ENCODE peak calls at places on chromosomes 1 and 21, in nine cellular contexts. R, U, K, C, B, P, Y, N and S are unnamed samples.

GRCh38 chr1:81158592-81158991 is 642.1 kb upstream of the ADGRL2 start:
- DNase-seq in K (no peak), R (no peak), Y (peak), U (peak), B (no peak), P (no peak), C (no peak), N (no peak), S (no peak)

GRCh38 chr1:92953491-92953890 is 7.8 kb downstream of the DIPK1A start:
- DNase-seq in C (no peak), K (no peak), U (no peak), R (no peak), P (no peak), Y (no peak), B (no peak), N (no peak), S (no peak)

GRCh38 chr1:58477390-58477789 is 69.1 kb downstream of the OMA1 start:
- DNase-seq in U (no peak), P (no peak), C (no peak), B (no peak), K (no peak), Y (no peak), R (no peak), N (no peak), S (no peak)

GRCh38 chr1:107359472-107360241 is 218.8 kb downstream of the NTNG1 start:
- DNase-seq in U (no peak), C (no peak), P (no peak), R (no peak), K (no peak), Y (no peak), N (no peak), B (no peak), S (no peak)

GRCh38 chr1:2030076-2030870 is 11.1 kb downstream of the GABRD start:
- DNase-seq in B (no peak), Y (no peak), C (no peak), P (no peak), U (no peak), K (no peak), N (no peak), R (no peak), S (no peak)

GRCh38 chr1:161274874-161275273 is 16.3 kb downstream of the PCP4L1 start:
- DNase-seq in N (no peak), Y (no peak), B (no peak), K (no peak), U (no peak), R (no peak), P (no peak), C (no peak), S (no peak)

GRCh38 chr1:182101415-182102041 is 40.0 kb upstream of the ZNF648 start:
- DNase-seq in C (no peak), B (no peak), K (no peak), Y (no peak), R (peak), P (peak), U (no peak), N (no peak), S (no peak)

GRCh38 chr1:66563094-66563800 is 29.3 kb downstream of the SGIP1 start:
- DNase-seq in K (no peak), Y (peak), R (no peak), C (no peak), U (peak), P (peak), B (peak), N (no peak), S (no peak)

GRCh38 chr1:169527461-169528213 is 41.9 kb upstream of the SLC19A2 start:
- DNase-seq in U (no peak), P (no peak), C (no peak), Y (peak), N (no peak), B (no peak), R (no peak), K (no peak), S (no peak)

GRCh38 chr1:213779228-213779627 is 208.5 kb upstream of the PROX1 start:
- DNase-seq in B (no peak), U (no peak), Y (no peak), N (no peak), K (no peak), R (no peak), C (no peak), P (no peak), S (no peak)

GRCh38 chr1:222880586-222880985 is 65.7 kb downstream of the DISP1 start:
- DNase-seq in U (no peak), N (no peak), R (no peak), B (no peak), Y (no peak), K (no peak), C (no peak), P (no peak), S (no peak)

GRCh38 chr1:113031060-113031933 is 41.7 kb upstream of the LRIG2 start:
- DNase-seq in R (no peak), P (no peak), N (no peak), Y (no peak), C (no peak), K (no peak), U (no peak), B (no peak), S (no peak)

GRCh38 chr1:234727018-234727757 is 117.2 kb upstream of the IRF2BP2 start:
- DNase-seq in P (no peak), U (no peak), N (no peak), C (no peak), Y (no peak), R (no peak), B (no peak), K (no peak), S (no peak)

GRCh38 chr1:20212685-20213331 is 26.5 kb upstream of the PLA2G2C start:
- DNase-seq in R (peak), U (peak), K (peak), C (no peak), N (no peak), P (peak), Y (peak), B (peak), S (peak)

GRCh38 chr1:164591858-164592257 is 32.9 kb downstream of the PBX1 start:
- DNase-seq in R (no peak), C (no peak), N (no peak), K (no peak), B (no peak), P (no peak), Y (no peak), U (no peak), S (no peak)

GRCh38 chr1:20712210-20712577 is 5.6 kb downstream of the KIF17 start:
- DNase-seq in U (no peak), Y (no peak), R (no peak), N (no peak), B (no peak), C (no peak), P (no peak), K (no peak), S (no peak)

GRCh38 chr1:33147997-33148314 is 33.9 kb downstream of the TRIM62 start:
- DNase-seq in P (no peak), B (no peak), Y (no peak), U (no peak), C (no peak), R (no peak), K (no peak), N (no peak), S (no peak)

GRCh38 chr1:26788515-26788785 is 700 bp downstream of the PIGV start:
- DNase-seq in P (no peak), B (no peak), N (no peak), C (no peak), R (no peak), U (no peak), Y (no peak), K (no peak), S (no peak)

GRCh38 chr21:46324390-46325072 is 575 bp downstream of the PCNT start:
- DNase-seq in Y (peak), K (peak), B (peak), P (peak), U (peak), R (peak), N (peak), C (peak), S (peak)

GRCh38 chr1:205811660-205812059 is 1.3 kb downstream of the SLC41A1 start:
- DNase-seq in B (no peak), P (no peak), R (peak), N (no peak), U (peak), Y (peak), C (no peak), K (peak), S (no peak)

GRCh38 chr1:150974580-150975478 is at the start of gene CERS2:
- DNase-seq in P (peak), Y (peak), N (peak), U (peak), C (peak), R (peak), B (peak), K (peak), S (peak)

GRCh38 chr21:46226920-46227599 is 1.5 kb downstream of the LSS start:
- DNase-seq in N (no peak), U (no peak), C (no peak), Y (no peak), P (no peak), R (peak), K (no peak), B (no peak), S (no peak)

GRCh38 chr1:225710804-225711203 is 57.9 kb upstream of the ENAH start:
- DNase-seq in P (no peak), N (no peak), B (peak), K (no peak), Y (no peak), R (no peak), C (no peak), U (no peak), S (no peak)

GRCh38 chr1:236502972-236503639 is 20.7 kb upstream of the LGALS8 start:
- DNase-seq in U (no peak), B (peak), P (peak), Y (peak), C (no peak), N (no peak), R (peak), K (peak), S (peak)

GRCh38 chr1:156640842-156641706 is 843 bp upstream of the BCAN start:
- DNase-seq in B (no peak), Y (no peak), U (no peak), K (no peak), N (no peak), R (no peak), C (no peak), P (no peak), S (no peak)

GRCh38 chr1:209249785-209250441 is 333.6 kb upstream of the CAMK1G start:
- DNase-seq in B (no peak), U (no peak), R (no peak), C (no peak), K (no peak), N (no peak), P (no peak), Y (no peak), S (no peak)

GRCh38 chr1:180580237-180580636 is 21.5 kb downstream of the OVAAL start:
- DNase-seq in K (no peak), P (no peak), R (no peak), C (no peak), U (no peak), N (no peak), B (no peak), Y (peak), S (peak)

GRCh38 chr1:27000817-27001460 is 7.4 kb downstream of the TRNP1 start:
- DNase-seq in B (no peak), K (no peak), Y (no peak), R (no peak), P (no peak), U (no peak), N (no peak), C (no peak), S (no peak)

GRCh38 chr21:35257413-35257812 is 208.3 kb upstream of the RUNX1 start:
- DNase-seq in R (peak), U (peak), Y (peak), K (peak), N (no peak), C (no peak), B (peak), P (peak), S (peak)

GRCh38 chr1:21939650-21940374 is 2.7 kb upstream of the HSPG2 start:
- DNase-seq in B (peak), P (peak), C (no peak), U (peak), K (peak), R (peak), Y (peak), N (peak), S (peak)

GRCh38 chr1:223712856-223713494 is 636 bp downstream of the CAPN2 start:
- DNase-seq in B (peak), C (no peak), R (no peak), U (peak), N (no peak), Y (no peak), P (peak), K (peak), S (no peak)

GRCh38 chr1:60989745-60990718 is 92.3 kb upstream of the NFIA start:
- DNase-seq in P (no peak), N (no peak), Y (peak), B (peak), C (no peak), R (no peak), U (peak), K (peak), S (no peak)

GRCh38 chr1:169546087-169546995 is 39.9 kb downstream of the F5 start:
- DNase-seq in Y (peak), C (no peak), K (peak), P (peak), B (peak), R (peak), N (no peak), U (peak), S (peak)

GRCh38 chr1:66648896-66649597 is 103.2 kb upstream of the DYNLT5 start:
- DNase-seq in P (peak), B (no peak), N (no peak), C (no peak), U (no peak), K (no peak), R (no peak), Y (no peak), S (no peak)

GRCh38 chr1:180152588-180152987 is 2.1 kb upstream of the QSOX1 start:
- DNase-seq in N (no peak), K (no peak), Y (no peak), C (no peak), U (no peak), P (no peak), R (no peak), B (no peak), S (no peak)

GRCh38 chr1:77683142-77683835 is 831 bp upstream of the ZZZ3 start:
- DNase-seq in B (peak), U (peak), N (peak), K (peak), Y (peak), P (peak), R (peak), C (peak), S (peak)

GRCh38 chr1:77680173-77680572 is 2.3 kb downstream of the ZZZ3 start:
- DNase-seq in B (no peak), N (no peak), K (no peak), P (no peak), Y (no peak), C (no peak), R (no peak), U (no peak), S (no peak)

GRCh38 chr1:77678628-77679610 is 3.5 kb downstream of the ZZZ3 start:
- DNase-seq in Y (no peak), R (no peak), P (no peak), N (no peak), U (no peak), K (no peak), B (no peak), C (no peak), S (no peak)

GRCh38 chr1:77683836-77684148 is 1.3 kb upstream of the ZZZ3 start:
- DNase-seq in R (no peak), N (no peak), P (no peak), U (no peak), B (no peak), C (no peak), Y (no peak), K (no peak), S (no peak)

DNA sequence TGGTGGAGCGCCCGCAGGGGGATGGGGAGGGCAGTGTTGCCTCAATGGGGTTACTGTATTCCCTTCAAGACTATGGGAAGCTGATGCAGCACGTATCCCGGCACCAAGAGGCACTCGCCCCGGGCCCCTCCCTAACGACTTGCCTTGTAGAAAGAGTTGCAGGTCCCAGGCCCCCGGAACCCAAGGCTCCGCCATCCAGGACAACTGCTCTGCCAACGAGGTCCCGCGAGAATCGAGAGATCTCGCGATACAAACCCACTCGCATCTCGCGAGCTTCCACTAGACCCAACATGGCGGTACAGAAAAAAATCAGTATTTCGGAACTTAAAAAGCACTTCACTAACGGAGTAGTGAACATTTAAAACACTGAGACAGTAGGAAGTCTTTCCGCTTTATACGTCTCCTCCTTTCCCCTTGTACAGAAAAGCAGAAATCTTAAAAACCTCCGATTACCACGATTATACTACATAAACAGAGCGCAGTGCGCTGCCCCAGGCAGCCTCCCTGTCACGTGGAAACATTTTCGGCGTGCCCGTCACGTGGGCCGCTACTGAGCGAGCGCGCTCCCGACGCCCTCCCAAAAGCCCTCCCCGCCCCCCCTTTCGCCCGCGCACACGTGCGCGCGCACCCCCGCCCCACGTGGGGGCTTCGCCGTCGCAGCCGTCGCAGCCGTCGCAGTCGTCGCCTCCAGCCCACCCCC is at the start of gene ZZZ3:
- DNase-seq in P (peak), B (peak), R (peak), Y (peak), K (peak), N (peak), C (peak), U (peak), S (peak)
- TF ChIP-seq POLR2A in P (peak), B (peak), R (peak), Y (peak), K (no peak), N (no peak), C (no peak), U (peak), S (peak)

GRCh38 chr1:10794724-10795304 is 1.6 kb downstream of the CASZ1 start:
- DNase-seq in P (no peak), C (no peak), Y (no peak), N (no peak), U (no peak), B (no peak), K (no peak), R (no peak), S (no peak)
- TF ChIP-seq POLR2A in P (no peak), C (no peak), Y (no peak), N (no peak), U (no peak), B (no peak), K (no peak), R (no peak), S (no peak)

GRCh38 chr1:42173155-42173933 is 8.8 kb upstream of the GUCA2A start:
- DNase-seq in R (peak), Y (peak), B (peak), C (no peak), U (no peak), K (peak), N (no peak), P (peak), S (no peak)
- TF ChIP-seq POLR2A in R (no peak), Y (no peak), B (no peak), C (no peak), U (no peak), K (no peak), N (no peak), P (no peak), S (no peak)

GRCh38 chr1:239858058-239858457 is 233.6 kb upstream of the FMN2 start:
- DNase-seq in C (no peak), N (no peak), U (no peak), P (no peak), Y (no peak), R (no peak), K (no peak), B (no peak), S (no peak)

GRCh38 chr1:239861985-239862384 is 229.7 kb upstream of the FMN2 start:
- DNase-seq in K (no peak), C (no peak), B (no peak), U (no peak), P (no peak), R (no peak), Y (no peak), N (no peak), S (no peak)

GRCh38 chr1:239856067-239856466 is 235.6 kb upstream of the FMN2 start:
- DNase-seq in N (no peak), K (no peak), Y (no peak), P (no peak), U (no peak), R (no peak), B (no peak), C (no peak), S (no peak)

GRCh38 chr1:239854956-239855355 is 236.7 kb upstream of the FMN2 start:
- DNase-seq in P (no peak), B (no peak), N (no peak), C (no peak), K (no peak), U (no peak), Y (no peak), R (no peak), S (no peak)

GRCh38 chr1:239856924-239857323 is 234.8 kb upstream of the FMN2 start:
- DNase-seq in N (no peak), C (no peak), K (no peak), B (no peak), R (no peak), P (no peak), U (no peak), Y (no peak), S (no peak)
- TF ChIP-seq POLR2A in N (no peak), C (no peak), K (no peak), B (no peak), R (no peak), P (no peak), U (no peak), Y (no peak), S (no peak)

DNA sequence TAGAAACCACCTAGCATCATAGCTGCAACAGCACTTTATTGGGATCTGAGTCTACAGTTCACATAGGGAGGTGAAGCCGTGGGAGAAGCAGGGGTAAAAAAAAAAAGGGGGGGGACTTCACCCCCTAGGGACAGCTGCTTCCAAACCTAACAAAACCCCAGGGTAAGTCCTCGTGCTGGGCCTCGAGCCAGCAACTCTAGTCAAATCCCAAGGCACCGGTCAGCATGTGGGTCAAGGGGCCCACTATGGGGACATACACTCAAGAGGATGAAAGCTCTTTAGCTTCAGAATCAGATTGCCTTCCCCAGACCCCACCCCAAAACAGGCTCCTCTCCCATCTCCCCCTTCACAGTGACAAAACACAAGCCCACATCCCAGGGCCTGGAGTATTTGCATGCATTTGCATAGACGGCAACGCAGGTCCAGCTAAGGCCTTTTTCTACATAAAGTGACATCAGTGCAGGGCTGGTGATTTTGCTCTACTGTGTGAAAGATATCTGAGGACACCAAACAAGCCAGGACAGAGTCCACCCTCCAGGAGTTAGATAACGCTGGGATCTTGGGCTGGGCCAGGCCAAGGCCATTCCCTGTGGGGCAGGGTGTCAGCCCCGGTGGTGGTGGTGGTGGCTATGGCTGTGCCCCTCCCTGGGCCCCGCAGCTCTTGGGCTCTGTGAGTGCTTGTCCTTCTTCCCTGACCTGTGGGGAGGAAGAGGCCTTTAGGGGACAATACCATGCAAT is 8.1 kb upstream of the PMVK start:
- DNase-seq in N (no peak), Y (peak), P (no peak), C (no peak), K (no peak), B (no peak), U (peak), R (no peak), S (no peak)
- TF ChIP-seq POLR2A in N (no peak), Y (no peak), P (no peak), C (no peak), K (no peak), B (no peak), U (no peak), R (no peak), S (no peak)

GRCh38 chr1:36889478-36889845 is 144.9 kb downstream of the GRIK3 start:
- DNase-seq in N (no peak), R (peak), C (no peak), P (no peak), K (no peak), Y (no peak), U (no peak), B (no peak), S (no peak)

GRCh38 chr1:36890776-36891175 is 143.5 kb downstream of the GRIK3 start:
- DNase-seq in R (peak), C (no peak), N (peak), K (no peak), U (no peak), B (no peak), Y (no peak), P (no peak), S (no peak)

GRCh38 chr1:36900128-36900527 is 134.2 kb downstream of the GRIK3 start:
- DNase-seq in R (no peak), B (no peak), P (no peak), C (no peak), K (no peak), N (no peak), U (no peak), Y (no peak), S (no peak)

GRCh38 chr1:36889846-36890245 is 144.5 kb downstream of the GRIK3 start:
- DNase-seq in P (no peak), Y (no peak), B (no peak), C (no peak), N (peak), R (peak), K (no peak), U (no peak), S (no peak)

GRCh38 chr1:36894824-36895223 is 139.5 kb downstream of the GRIK3 start:
- DNase-seq in K (no peak), Y (no peak), N (no peak), B (no peak), P (no peak), U (no peak), C (no peak), R (no peak), S (no peak)
- TF ChIP-seq POLR2A in K (no peak), Y (no peak), N (no peak), B (no peak), P (no peak), U (no peak), C (no peak), R (no peak), S (no peak)